ENCODE peak calls at places on chromosome 1, in nine cellular contexts. Z is AML-193; G is neural progenitor cell; R is naive thymus-derived CD4-positive, alpha-beta T cell; I is activated CD4-positive, alpha-beta T cell treated with anti-CD3 and anti-CD28 coated beads for 1 hour; E is hypothalamus; X is HEK293T; C is HCT116; L is NCI-H524. W is an unnamed sample.

GRCh38 chr1:89454845-89455521 is 69.6 kb upstream of the LRRC8B start:
- DNase-seq in E (peak; percentile 10), L (peak; percentile 21), G (peak; percentile 72), X (peak; percentile 72), Z (peak; percentile 61), C (peak; percentile 34), R (peak; percentile 51), I (peak; percentile 50), W (peak; percentile 60)

GRCh38 chr1:167909691-167910180 is 4.2 kb downstream of the ADCY10 start:
- DNase-seq in I (no peak), X (no peak), L (no peak), E (no peak), C (no peak), R (no peak), Z (no peak), G (no peak), W (no peak)

GRCh38 chr1:17251699-17252376 is 2.9 kb downstream of the PADI3 start:
- DNase-seq in L (no peak), I (no peak), C (no peak), G (no peak), Z (no peak), R (no peak), E (no peak), X (no peak), W (no peak)

GRCh38 chr1:68178821-68179490 is 53.4 kb downstream of the WLS start:
- DNase-seq in G (no peak), C (no peak), L (no peak), X (no peak), E (no peak), I (no peak), R (no peak), Z (no peak), W (no peak)

GRCh38 chr1:221911714-221912113 is 169.8 kb upstream of the DUSP10 start:
- DNase-seq in Z (no peak), R (no peak), E (no peak), X (no peak), C (no peak), I (no peak), G (no peak), L (no peak), W (no peak)

GRCh38 chr1:232553050-232553754 is 76.7 kb downstream of the SIPA1L2 start:
- DNase-seq in X (no peak), R (no peak), L (no peak), Z (no peak), I (no peak), C (no peak), G (no peak), E (no peak), W (no peak)

GRCh38 chr1:46717654-46718053 is 1.3 kb downstream of the EFCAB14 start:
- DNase-seq in L (no peak), R (no peak), E (no peak), C (no peak), X (no peak), G (no peak), Z (no peak), I (no peak), W (no peak)

GRCh38 chr1:22275626-22276395 is 132.9 kb upstream of the WNT4 start:
- DNase-seq in Z (peak; percentile 24), X (peak; percentile 81), C (peak; percentile 29), G (peak; percentile 75), R (no peak), E (peak; percentile 11), L (no peak), I (peak; percentile 9), W (peak; percentile 48)

GRCh38 chr1:76674689-76675088 is 192.6 kb upstream of the ST6GALNAC5 start:
- DNase-seq in I (no peak), C (no peak), Z (no peak), E (no peak), L (no peak), X (no peak), R (no peak), G (no peak), W (no peak)

GRCh38 chr1:216627252-216627651 is 96.0 kb downstream of the ESRRG start:
- DNase-seq in L (no peak), G (no peak), E (no peak), R (no peak), C (no peak), Z (no peak), I (no peak), X (no peak), W (no peak)

GRCh38 chr1:147515046-147515869 is 26.0 kb upstream of the BCL9 start:
- DNase-seq in E (no peak), L (no peak), G (no peak), Z (no peak), R (peak; percentile 11), I (no peak), X (peak; percentile 66), C (peak; percentile 62), W (no peak)

GRCh38 chr1:88763649-88764406 is 79.8 kb downstream of the PKN2 start:
- DNase-seq in C (peak; percentile 6), I (no peak), E (no peak), X (no peak), G (no peak), R (no peak), Z (no peak), L (no peak), W (no peak)

W was measured in SK-N-DZ.